ENCODE peak calls at places on chromosomes 2 and 18, in six cellular contexts. A is adipocyte; V is cerebellar cortex; D is mucosa of descending colon; H is CD4-positive, alpha-beta T cell; Y is AG04449. R is an unnamed sample.

GRCh38 chr2:111042261-111042660 is 78.5 kb upstream of the BCL2L11 start:
- DNase-seq in D (no peak), V (no peak), H (no peak), A (no peak), Y (no peak), R (no peak)

GRCh38 chr2:240966457-240966905 is 31.9 kb upstream of the SNED1 start:
- DNase-seq in H (no peak), Y (no peak), V (no peak), D (peak; percentile 6), A (no peak), R (no peak)

GRCh38 chr2:195657634-195658540 is 861 bp downstream of the SLC39A10 start:
- DNase-seq in A (peak; percentile 76), H (peak; percentile 62), V (peak; percentile 81), D (peak; percentile 76), Y (peak; percentile 42), R (peak; percentile 25)

GRCh38 chr18:60935046-60935445 is 398.2 kb upstream of the CDH20 start:
- DNase-seq in A (peak; percentile 76), Y (no peak), V (no peak), D (no peak), H (no peak), R (no peak)

GRCh38 chr2:175356901-175357300 is 175.4 kb upstream of the ATP5MC3 start:
- DNase-seq in D (no peak), V (peak; percentile 64), H (no peak), A (no peak), Y (no peak), R (no peak)

GRCh38 chr2:70746076-70746475 is 21.9 kb downstream of the ADD2 start:
- DNase-seq in D (no peak), Y (no peak), A (no peak), V (no peak), H (no peak), R (no peak)

GRCh38 chr2:106160786-106161261 is 33.3 kb downstream of the UXS1 start:
- DNase-seq in Y (no peak), A (no peak), V (no peak), H (no peak), D (no peak), R (no peak)

GRCh38 chr2:3527886-3528785 is 8.8 kb upstream of the ADI1 start:
- DNase-seq in V (no peak), D (no peak), Y (no peak), A (no peak), H (no peak), R (no peak)

GRCh38 chr2:120637847-120638246 is 97.8 kb upstream of the GLI2 start:
- DNase-seq in A (no peak), D (no peak), H (no peak), V (no peak), Y (no peak), R (no peak)

GRCh38 chr18:28767781-28768211 is 590.9 kb upstream of the CDH2 start:
- DNase-seq in V (no peak), Y (peak; percentile 37), D (no peak), H (no peak), A (peak; percentile 83), R (peak; percentile 37)

GRCh38 chr18:28684746-28685145 is 507.8 kb upstream of the CDH2 start:
- DNase-seq in H (no peak), D (no peak), V (no peak), Y (no peak), A (peak; percentile 51), R (peak; percentile 28)

GRCh38 chr2:164066095-164066494 is 330.3 kb upstream of the FIGN start:
- DNase-seq in V (no peak), D (no peak), H (no peak), A (no peak), Y (no peak), R (no peak)

GRCh38 chr2:96498023-96498431 is 7.1 kb downstream of the NEURL3 start:
- DNase-seq in D (no peak), A (no peak), Y (no peak), V (peak; percentile 77), H (no peak), R (no peak)

GRCh38 chr2:180647651-180648050 is 332.8 kb upstream of the UBE2E3 start:
- DNase-seq in A (peak; percentile 33), H (no peak), Y (no peak), D (no peak), V (no peak), R (no peak)

GRCh38 chr18:77132369-77133050 is at the start of gene MBP:
- DNase-seq in Y (no peak), A (peak; percentile 27), H (peak; percentile 58), D (peak; percentile 93), V (no peak), R (no peak)

GRCh38 chr18:34222396-34223163 is 2.1 kb downstream of the NOL4 start:
- DNase-seq in Y (no peak), A (peak; percentile 24), H (no peak), D (peak; percentile 46), V (peak; percentile 66), R (no peak)

GRCh38 chr18:22822024-22822423 is 111.1 kb upstream of the RBBP8 start:
- DNase-seq in Y (no peak), D (no peak), V (no peak), H (no peak), A (peak; percentile 77), R (no peak)

GRCh38 chr2:85215074-85216050 is 82.2 kb downstream of the TCF7L1 start:
- DNase-seq in V (no peak), H (no peak), D (no peak), A (peak; percentile 96), Y (peak; percentile 79), R (peak; percentile 80)

GRCh38 chr2:9217838-9218770 is 11.5 kb downstream of the ASAP2 start:
- DNase-seq in Y (no peak), D (no peak), A (no peak), H (no peak), V (no peak), R (no peak)

GRCh38 chr2:47344890-47345583 is 57.9 kb upstream of the MSH2 start:
- DNase-seq in Y (no peak), A (peak; percentile 46), D (peak; percentile 87), H (no peak), V (peak; percentile 97), R (peak; percentile 51)

GRCh38 chr2:200860092-200860795 is 4.2 kb downstream of the CLK1 start:
- DNase-seq in H (no peak), A (peak; percentile 57), V (no peak), D (no peak), Y (no peak), R (no peak)

GRCh38 chr18:36440614-36441013 is 143.1 kb downstream of the FHOD3 start:
- DNase-seq in V (no peak), H (no peak), A (peak; percentile 47), D (no peak), Y (no peak), R (peak; percentile 37)

GRCh38 chr2:180604077-180604476 is 376.3 kb upstream of the UBE2E3 start:
- DNase-seq in Y (no peak), H (no peak), A (peak; percentile 10), V (no peak), D (no peak), R (no peak)